ENCODE peak calls at places on chromosomes 4 and X, in four cellular contexts. L is RPMI8226, C is mesenchymal stem cell, F is lower lobe of right lung. R is an unnamed sample.

GRCh38 chrX:119758682-119759332 is 419 bp downstream of the SOWAHD start:
- DNase-seq in L (peak), C (peak), F (no peak), R (no peak)

GRCh38 chr4:184270808-184271413 is 53.2 kb upstream of the ENPP6 start:
- DNase-seq in L (no peak), C (no peak), F (no peak), R (no peak)

GRCh38 chrX:13081385-13082285 is 37.2 kb upstream of the FAM9C start:
- DNase-seq in L (no peak), C (no peak), F (no peak), R (peak)

GRCh38 chrX:49754238-49754857 is 58.6 kb upstream of the PAGE1 start:
- DNase-seq in L (peak), C (peak), F (peak), R (peak)

GRCh38 chrX:118603981-118604380 is 108.4 kb downstream of the DOCK11 start:
- DNase-seq in L (peak), C (peak), F (no peak), R (peak)

GRCh38 chrX:119503484-119503861 is 35.2 kb downstream of the SLC25A5 start:
- DNase-seq in L (no peak), C (peak), F (peak), R (peak)

GRCh38 chr4:185470503-185471195 is 884 bp downstream of the CCDC110 start:
- DNase-seq in L (peak), C (peak), F (peak), R (peak)

GRCh38 chr4:7324651-7325121 is 110.0 kb downstream of the PSAPL1 start:
- DNase-seq in L (peak), C (no peak), F (peak), R (no peak)

GRCh38 chr4:53688186-53688790 is 97.0 kb upstream of the LNX1 start:
- DNase-seq in L (peak), C (peak), F (no peak), R (peak)

GRCh38 chrX:81168391-81168790 is 33.3 kb downstream of the HMGN5 start:
- DNase-seq in L (no peak), C (no peak), F (no peak), R (no peak)

GRCh38 chr4:20311863-20312262 is 60.2 kb downstream of the SLIT2 start:
- DNase-seq in L (no peak), C (peak), F (no peak), R (peak)

GRCh38 chr4:127209580-127210095 is 423.1 kb upstream of the INTU start:
- DNase-seq in L (no peak), C (peak), F (no peak), R (no peak)

GRCh38 chr4:124083706-124084105 is 628.8 kb downstream of the ANKRD50 start:
- DNase-seq in L (no peak), C (no peak), F (no peak), R (no peak)

GRCh38 chr4:121829511-121829910 is 5.8 kb upstream of the CCNA2 start:
- DNase-seq in L (no peak), C (no peak), F (no peak), R (no peak)

GRCh38 chr4:173794662-173795061 is 264.6 kb upstream of the HAND2 start:
- DNase-seq in L (no peak), C (peak), F (no peak), R (peak)

GRCh38 chr4:140158234-140159030 is 4.4 kb upstream of the MAML3 start:
- DNase-seq in L (peak), C (no peak), F (no peak), R (no peak)

GRCh38 chrX:11663875-11664210 is 1.9 kb downstream of the ARHGAP6 start:
- DNase-seq in L (no peak), C (peak), F (no peak), R (no peak)

GRCh38 chr4:118738999-118739690 is 54.0 kb downstream of the METTL14 start:
- DNase-seq in L (no peak), C (no peak), F (no peak), R (no peak)

GRCh38 chr4:106079616-106080015 is 184.3 kb downstream of the NPNT start:
- DNase-seq in L (no peak), C (no peak), F (no peak), R (no peak)

GRCh38 chr4:189083769-189084168 is 856.9 kb upstream of the FRG1 start:
- DNase-seq in L (no peak), C (no peak), F (no peak), R (no peak)

GRCh38 chrX:3791449-3791848 is 78.0 kb upstream of the PRKX start:
- DNase-seq in L (no peak), C (no peak), F (no peak), R (no peak)

GRCh38 chr4:26238782-26239647 is 81.8 kb upstream of the RBPJ start:
- DNase-seq in L (no peak), C (peak), F (no peak), R (peak)

GRCh38 chr4:146638801-146639351 is at the start of gene POU4F2:
- DNase-seq in L (no peak), C (peak), F (no peak), R (no peak)